ENCODE peak calls at places on chromosomes 7 and 10, in seven cellular contexts. Z is NCI-H460, O is GM04503, T is spleen, A is ecto neural progenitor cell, I is amygdala, G is kidney tubule cell. P is an unnamed sample.

GRCh38 chr7:2959828-2960599 is 83.7 kb downstream of the CARD11 start:
- DNase-seq in Z (no peak), O (no peak), T (no peak), A (no peak), I (no peak), G (no peak), P (no peak)

GRCh38 chr7:100503350-100503735 is 19.6 kb downstream of the NYAP1 start:
- DNase-seq in Z (no peak), O (no peak), T (no peak), A (no peak), I (no peak), G (peak), P (no peak)

GRCh38 chr7:24965831-24966708 is 13.9 kb downstream of the OSBPL3 start:
- DNase-seq in Z (no peak), O (no peak), T (no peak), A (no peak), I (no peak), G (peak), P (no peak)

GRCh38 chr10:80465839-80466590 is 11.9 kb downstream of the TSPAN14 start:
- DNase-seq in Z (no peak), O (no peak), T (peak), A (no peak), I (no peak), G (peak), P (no peak)

GRCh38 chr10:91652364-91652763 is 19.5 kb upstream of the PPP1R3C start:
- DNase-seq in Z (no peak), O (peak), T (no peak), A (no peak), I (no peak), G (peak), P (no peak)

GRCh38 chr10:104580321-104580720 is 60.8 kb upstream of the SORCS3 start:
- DNase-seq in Z (peak), O (no peak), T (no peak), A (no peak), I (no peak), G (no peak), P (no peak)

GRCh38 chr10:14093735-14094484 is 236.8 kb downstream of the FRMD4A start:
- DNase-seq in Z (no peak), O (peak), T (no peak), A (no peak), I (no peak), G (peak), P (peak)

GRCh38 chr10:123009105-123009805 is 449 bp downstream of the ACADSB start:
- DNase-seq in Z (no peak), O (no peak), T (peak), A (peak), I (no peak), G (peak), P (peak)

GRCh38 chr10:84424731-84425165 is 96.4 kb downstream of the CCSER2 start:
- DNase-seq in Z (peak), O (peak), T (no peak), A (peak), I (peak), G (peak), P (peak)

GRCh38 chr10:125006188-125006680 is 64.3 kb downstream of the ZRANB1 start:
- DNase-seq in Z (no peak), O (no peak), T (no peak), A (no peak), I (no peak), G (no peak), P (peak)

GRCh38 chr10:35420044-35420443 is 83.7 kb downstream of the CCNY start:
- DNase-seq in Z (no peak), O (no peak), T (no peak), A (no peak), I (no peak), G (peak), P (no peak)

GRCh38 chr10:101933976-101934375 is 90.4 kb upstream of the KCNIP2 start:
- DNase-seq in Z (no peak), O (no peak), T (no peak), A (no peak), I (no peak), G (no peak), P (no peak)

GRCh38 chr10:62333135-62333889 is 40.9 kb upstream of the ZNF365 start:
- DNase-seq in Z (no peak), O (no peak), T (no peak), A (no peak), I (no peak), G (no peak), P (no peak)

GRCh38 chr10:43250925-43251663 is 15.8 kb downstream of the RASGEF1A start:
- DNase-seq in Z (no peak), O (no peak), T (peak), A (peak), I (no peak), G (no peak), P (peak)

GRCh38 chr10:13440709-13441061 is 88.1 kb downstream of the BEND7 start:
- DNase-seq in Z (no peak), O (no peak), T (no peak), A (no peak), I (no peak), G (no peak), P (no peak)

GRCh38 chr10:18400911-18401260 is 250.5 kb downstream of the NSUN6 start:
- DNase-seq in Z (peak), O (no peak), T (no peak), A (peak), I (no peak), G (no peak), P (peak)

GRCh38 chr7:2792240-2792639 is 51.9 kb downstream of the GNA12 start:
- DNase-seq in Z (no peak), O (no peak), T (no peak), A (no peak), I (no peak), G (no peak), P (no peak)